ENCODE peak calls at places on chromosomes 1 and 21, in six cellular contexts. G is A549, E is stomach, Y is ovary, C is IMR-90, X is fibroblast of lung. K is an unnamed sample.
A peak's percentile ranks its signal among the peaks of the same experiment; 100 is the strongest.

GRCh38 chr1:37995773-37996379 is 6.1 kb upstream of the SF3A3 start:
- DNase-seq in Y (peak; percentile 91), E (peak; percentile 51), C (peak; percentile 89), G (no peak), X (peak; percentile 96), K (no peak)

GRCh38 chr1:235650341-235651169 is 971 bp upstream of the GNG4 start:
- DNase-seq in X (peak; percentile 9), C (no peak), Y (peak; percentile 60), G (peak; percentile 17), E (no peak), K (no peak)

GRCh38 chr1:161826478-161826877 is 60.4 kb downstream of the ATF6 start:
- DNase-seq in Y (no peak), C (no peak), E (no peak), G (no peak), X (no peak), K (no peak)

GRCh38 chr1:226643701-226644540 is 95.2 kb downstream of the ITPKB start:
- DNase-seq in G (no peak), X (no peak), E (no peak), C (no peak), Y (no peak), K (no peak)

GRCh38 chr1:196558424-196558823 is 49.8 kb downstream of the KCNT2 start:
- DNase-seq in Y (no peak), G (peak; percentile 59), X (peak; percentile 84), C (peak; percentile 69), E (no peak), K (peak; percentile 54)

GRCh38 chr1:31306278-31306677 is 9.4 kb downstream of the ZCCHC17 start:
- DNase-seq in C (peak; percentile 99), Y (no peak), X (peak; percentile 98), G (peak; percentile 10), E (no peak), K (peak; percentile 62)

GRCh38 chr1:149848340-149848771 is 51.0 kb upstream of the BOLA1 start:
- DNase-seq in E (no peak), C (no peak), G (no peak), Y (peak; percentile 7), X (peak; percentile 1), K (no peak)

GRCh38 chr1:42927920-42928505 is 30.7 kb downstream of the SLC2A1 start:
- DNase-seq in G (no peak), C (no peak), Y (no peak), E (no peak), X (no peak), K (no peak)

GRCh38 chr21:33116669-33117267 is 46.8 kb downstream of the OLIG1 start:
- DNase-seq in X (no peak), C (no peak), G (no peak), E (no peak), Y (no peak), K (no peak)

GRCh38 chr1:206854401-206855129 is 10.9 kb upstream of the IL20 start:
- DNase-seq in X (no peak), Y (no peak), E (peak; percentile 76), G (no peak), C (peak; percentile 10), K (no peak)

GRCh38 chr1:88983791-88984552 is 8.5 kb downstream of the KYAT3 start:
- DNase-seq in G (peak; percentile 49), E (no peak), X (peak; percentile 78), Y (no peak), C (peak; percentile 69), K (peak; percentile 51)

GRCh38 chr1:38712046-38712445 is 147.5 kb downstream of the RRAGC start:
- DNase-seq in Y (no peak), C (no peak), E (no peak), G (no peak), X (no peak), K (no peak)

GRCh38 chr1:150469291-150469690 is 17.9 kb upstream of the TARS2 start:
- DNase-seq in C (no peak), G (no peak), E (no peak), Y (no peak), X (no peak), K (no peak)

GRCh38 chr1:207997486-207998268 is 86.8 kb upstream of the CD34 start:
- DNase-seq in E (peak; percentile 89), X (peak; percentile 75), Y (peak; percentile 82), C (peak; percentile 68), G (peak; percentile 69), K (peak; percentile 68)

GRCh38 chr1:6638226-6638625 is 13.6 kb downstream of the THAP3 start:
- DNase-seq in E (no peak), Y (peak; percentile 88), C (peak; percentile 80), X (peak; percentile 91), G (no peak), K (no peak)

GRCh38 chr1:174768949-174769348 is 230.8 kb upstream of the CACYBP start:
- DNase-seq in G (no peak), C (no peak), Y (no peak), E (no peak), X (no peak), K (no peak)

GRCh38 chr1:170993717-170994116 is 58.4 kb downstream of the MROH9 start:
- DNase-seq in C (no peak), Y (no peak), X (no peak), E (no peak), G (no peak), K (no peak)
- TF ChIP-seq CTCF in C (no peak), Y (no peak), X (no peak), E (no peak), G (no peak), K (no peak)

GRCh38 chr1:70204578-70204977 is 801 bp downstream of the LRRC40 start:
- DNase-seq in E (no peak), X (peak; percentile 25), Y (no peak), G (no peak), C (peak; percentile 6), K (no peak)
- H3K27ac ChIP-seq in E (peak overlapping the region; percentile 90), X (peak overlapping the region; percentile 92), Y (no peak overlapping the region), G (peak overlapping the region; percentile 97), C (no peak overlapping the region), K (no peak overlapping the region)

DNA sequence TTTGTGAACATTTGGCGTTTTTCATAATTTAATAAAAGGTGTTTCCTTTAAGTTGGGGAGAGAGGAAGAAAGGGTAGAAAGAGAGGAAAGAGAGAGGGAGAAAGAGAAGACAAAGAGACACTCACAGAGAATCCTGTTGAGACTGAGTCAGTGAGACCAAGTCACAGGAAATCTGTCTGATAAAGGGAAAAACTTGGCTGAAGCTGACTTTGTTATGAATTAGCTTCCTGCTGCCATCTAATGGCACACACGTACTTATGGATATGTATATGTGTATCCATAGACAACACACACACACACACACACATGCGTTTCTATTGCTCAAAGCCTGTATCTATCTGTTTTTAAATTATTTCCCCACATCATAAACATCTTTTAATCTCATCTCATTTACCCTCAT is 42.5 kb upstream of the DISC1 start:
- DNase-seq in E (no peak), G (peak; percentile 86), X (peak; percentile 82), C (peak; percentile 82), Y (no peak), K (peak; percentile 41)
- TF ChIP-seq CTCF in E (no peak), G (peak; percentile 69), X (no peak), C (peak; percentile 42), Y (no peak), K (peak; percentile 21)

GRCh38 chr1:214209260-214209808 is 71.6 kb upstream of the SMYD2 start:
- DNase-seq in C (no peak), G (no peak), Y (no peak), X (no peak), E (no peak), K (no peak)
- H3K27ac ChIP-seq in C (no peak overlapping the region), G (no peak overlapping the region), Y (no peak overlapping the region), X (no peak overlapping the region), E (no peak overlapping the region), K (no peak overlapping the region)

GRCh38 chr21:28655471-28655870 is 337.2 kb downstream of the LTN1 start:
- DNase-seq in X (no peak), E (no peak), G (no peak), Y (no peak), C (no peak), K (no peak)
- TF ChIP-seq CTCF in X (no peak), E (no peak), G (no peak), Y (no peak), C (no peak), K (no peak)

K was measured in RWPE1.